ENCODE peak calls at places on chromosome 2, in five cellular contexts. One of them, this sample, is unnamed.

GRCh38 chr2:178730049-178730448 is 77.2 kb downstream of the TTN start:
- DNase-seq in NCI-H774: no peak
- DNase-seq in choroid plexus epithelial cell: no peak
- DNase-seq in amygdala: no peak
- DNase-seq in sigmoid colon: no peak
- DNase-seq in this sample: no peak

GRCh38 chr2:118993392-118993752 is 51.4 kb downstream of the MARCO start:
- DNase-seq in sigmoid colon: no peak
- DNase-seq in amygdala: no peak
- DNase-seq in NCI-H774: no peak
- DNase-seq in choroid plexus epithelial cell: no peak
- DNase-seq in this sample: no peak

GRCh38 chr2:241869087-241869961 is at the start of gene RTP5:
- DNase-seq in amygdala: peak; percentile 22
- DNase-seq in NCI-H774: no peak
- DNase-seq in sigmoid colon: no peak
- DNase-seq in choroid plexus epithelial cell: no peak
- DNase-seq in this sample: peak; percentile 62

GRCh38 chr2:137888845-137889244 is 75.4 kb upstream of the HNMT start:
- DNase-seq in sigmoid colon: no peak
- DNase-seq in choroid plexus epithelial cell: peak; percentile 42
- DNase-seq in amygdala: no peak
- DNase-seq in NCI-H774: peak; percentile 26
- DNase-seq in this sample: peak; percentile 13

GRCh38 chr2:207506426-207506825 is 23.3 kb upstream of the CREB1 start:
- DNase-seq in choroid plexus epithelial cell: no peak
- DNase-seq in sigmoid colon: no peak
- DNase-seq in amygdala: no peak
- DNase-seq in NCI-H774: no peak
- DNase-seq in this sample: no peak

GRCh38 chr2:108034843-108035242 is 48.5 kb downstream of the SLC5A7 start:
- DNase-seq in amygdala: no peak
- DNase-seq in NCI-H774: no peak
- DNase-seq in choroid plexus epithelial cell: no peak
- DNase-seq in sigmoid colon: no peak
- DNase-seq in this sample: no peak

GRCh38 chr2:190893157-190893556 is 12.5 kb downstream of the GLS start:
- DNase-seq in choroid plexus epithelial cell: no peak
- DNase-seq in sigmoid colon: no peak
- DNase-seq in amygdala: no peak
- DNase-seq in NCI-H774: no peak
- DNase-seq in this sample: no peak

GRCh38 chr2:152568566-152568965 is 148.7 kb downstream of the PRPF40A start:
- DNase-seq in choroid plexus epithelial cell: no peak
- DNase-seq in NCI-H774: no peak
- DNase-seq in amygdala: no peak
- DNase-seq in sigmoid colon: no peak
- DNase-seq in this sample: no peak

GRCh38 chr2:41475959-41476358 is 571.9 kb upstream of the PKDCC start:
- DNase-seq in sigmoid colon: no peak
- DNase-seq in amygdala: no peak
- DNase-seq in NCI-H774: no peak
- DNase-seq in choroid plexus epithelial cell: no peak
- DNase-seq in this sample: no peak

GRCh38 chr2:98912957-98913915 is 22.8 kb downstream of the CRACDL start:
- DNase-seq in sigmoid colon: peak; percentile 48
- DNase-seq in choroid plexus epithelial cell: no peak
- DNase-seq in amygdala: no peak
- DNase-seq in NCI-H774: no peak
- DNase-seq in this sample: no peak

This sample was measured in nucleus accumbens.